ENCODE peak calls at places on chromosomes 3 and 15, in ten cellular contexts. Y is psoas muscle, S is body of pancreas, L is tibial nerve, U is GM12878, B is stomach, V is Peyer's patch, P is breast epithelium, G is neural progenitor cell, A is HL-60. O is an unnamed sample.
A peak's percentile ranks its signal among the peaks of the same experiment; 100 is the strongest.

GRCh38 chr3:174099724-174100123 is 702.2 kb downstream of the NLGN1 start:
- DNase-seq in P (no peak), L (no peak), A (no peak), G (no peak), V (no peak), B (no peak), S (no peak), U (no peak), Y (no peak), O (no peak)

GRCh38 chr3:196400331-196400730 is 31.9 kb downstream of the UBXN7 start:
- DNase-seq in P (no peak), U (no peak), Y (no peak), A (no peak), S (peak; percentile 62), B (no peak), L (no peak), V (no peak), G (no peak), O (no peak)

GRCh38 chr3:102979682-102980378 is 545.0 kb downstream of the ZPLD1 start:
- DNase-seq in A (no peak), V (no peak), U (no peak), P (peak; percentile 53), G (no peak), L (peak; percentile 67), B (peak; percentile 29), S (peak; percentile 94), Y (peak; percentile 78), O (peak; percentile 85)

GRCh38 chr3:107954845-107955244 is 136.0 kb downstream of the CD47 start:
- DNase-seq in V (no peak), P (no peak), G (no peak), A (peak; percentile 11), U (no peak), Y (no peak), L (no peak), B (no peak), S (no peak), O (no peak)

GRCh38 chr3:170862618-170863374 is 7.2 kb downstream of the RPL22L1 start:
- DNase-seq in A (no peak), S (no peak), L (no peak), B (no peak), G (no peak), V (no peak), Y (no peak), U (no peak), P (no peak), O (no peak)

GRCh38 chr15:101651753-101652097 is 456 bp downstream of the TM2D3 start:
- DNase-seq in U (no peak), S (no peak), Y (no peak), L (no peak), B (no peak), A (no peak), V (no peak), G (no peak), P (no peak), O (no peak)

GRCh38 chr3:177195941-177196472 is 1.3 kb downstream of the TBL1XR1 start:
- DNase-seq in A (peak; percentile 60), S (no peak), G (no peak), Y (no peak), V (no peak), U (no peak), L (no peak), P (no peak), B (no peak), O (peak; percentile 18)

GRCh38 chr15:98801234-98801561 is 152.9 kb downstream of the IGF1R start:
- DNase-seq in B (no peak), L (no peak), A (no peak), Y (no peak), P (no peak), V (no peak), S (no peak), U (no peak), G (peak; percentile 88), O (no peak)

GRCh38 chr3:15860014-15860934 is 62.5 kb upstream of the ANKRD28 start:
- DNase-seq in U (no peak), P (peak; percentile 22), S (peak; percentile 42), Y (peak; percentile 35), L (no peak), G (peak; percentile 74), V (peak; percentile 52), B (peak; percentile 29), A (peak; percentile 56), O (peak; percentile 72)

DNA sequence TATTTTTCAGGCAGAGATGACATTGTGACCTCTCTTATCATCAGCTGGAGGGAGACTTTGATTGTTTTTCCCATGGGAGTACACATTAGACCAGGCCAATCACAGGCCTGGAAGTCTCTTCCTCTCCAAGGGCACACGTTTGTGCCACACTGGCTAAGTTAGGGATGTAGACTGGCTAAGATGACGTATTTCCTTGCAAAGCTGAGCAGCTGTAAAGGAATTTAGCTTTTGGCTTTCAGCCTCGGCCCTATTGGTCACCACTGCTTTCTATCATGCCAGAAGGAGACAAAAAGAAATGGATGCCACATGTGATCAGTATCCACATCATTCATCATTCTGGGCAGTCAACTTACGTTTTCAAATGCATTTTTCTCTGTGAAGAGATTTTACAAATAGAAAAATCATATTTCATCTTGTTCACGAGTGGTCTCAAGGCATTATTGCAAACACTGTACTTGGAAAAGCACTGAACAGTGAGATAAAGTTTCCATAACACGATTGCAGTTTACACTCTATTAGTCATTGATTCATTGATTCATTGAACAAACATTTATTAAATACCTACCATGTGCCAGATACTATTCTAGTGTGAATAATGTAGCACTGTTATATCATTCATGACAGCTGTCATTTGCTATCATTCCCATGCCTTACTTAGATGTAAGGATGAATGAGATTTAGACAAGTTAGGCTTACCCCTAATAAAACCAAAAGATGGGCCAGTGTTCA is 27.0 kb upstream of the RNF7 start:
- DNase-seq in Y (no peak), B (no peak), V (no peak), A (no peak), U (no peak), P (no peak), G (no peak), S (no peak), L (no peak), O (no peak)
- H3K27ac ChIP-seq in Y (no peak overlapping the region), B (no peak overlapping the region), V (no peak overlapping the region), A (no peak overlapping the region), U (no peak overlapping the region), P (no peak overlapping the region), G (no peak overlapping the region), S (no peak overlapping the region), L (no peak overlapping the region), O (no peak overlapping the region)

GRCh38 chr15:45701108-45701507 is 66.3 kb downstream of the SQOR start:
- DNase-seq in G (no peak), V (no peak), U (no peak), B (no peak), S (no peak), Y (no peak), L (no peak), P (no peak), A (no peak), O (no peak)

GRCh38 chr15:45705510-45706473 is 71.0 kb downstream of the SQOR start:
- DNase-seq in V (peak; percentile 71), A (peak; percentile 74), B (peak; percentile 80), G (peak; percentile 91), L (peak; percentile 70), S (peak; percentile 80), P (peak; percentile 67), Y (peak; percentile 63), U (peak; percentile 63), O (peak; percentile 70)

GRCh38 chr15:45704329-45705249 is 69.8 kb downstream of the SQOR start:
- DNase-seq in B (no peak), S (no peak), Y (peak; percentile 31), U (no peak), P (no peak), L (no peak), G (peak; percentile 85), V (peak; percentile 52), A (no peak), O (peak; percentile 67)

GRCh38 chr15:45702041-45702440 is 67.2 kb downstream of the SQOR start:
- DNase-seq in P (no peak), S (peak; percentile 31), Y (no peak), G (no peak), U (no peak), V (no peak), L (no peak), A (no peak), B (peak; percentile 43), O (no peak)

GRCh38 chr15:45703670-45704328 is 69.0 kb downstream of the SQOR start:
- DNase-seq in B (no peak), V (no peak), U (no peak), G (peak; percentile 41), Y (no peak), A (no peak), S (no peak), L (no peak), P (no peak), O (no peak)
- TF ChIP-seq CTCF in B (no peak), V (no peak), U (peak; percentile 15), G (peak; percentile 51), Y (no peak), A (no peak), S (no peak), L (no peak), P (no peak), O (no peak)

DNA sequence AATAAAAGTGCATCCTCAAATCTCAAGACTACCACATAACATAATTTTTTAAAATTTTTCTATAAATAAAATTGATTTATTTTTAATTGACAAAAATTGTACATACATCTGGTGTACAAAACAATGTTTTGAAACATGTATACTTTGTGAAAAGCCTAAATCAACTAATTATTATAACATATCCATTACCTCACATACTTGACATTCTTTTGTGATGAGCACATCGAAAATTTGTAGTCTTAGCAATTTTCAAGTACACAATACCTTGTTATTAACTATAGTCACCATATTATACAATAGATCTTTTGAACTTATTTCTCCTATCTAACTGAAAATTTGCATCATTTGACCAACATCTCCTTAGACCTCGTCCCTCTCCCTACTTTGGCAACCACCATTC is 7.9 kb upstream of the WNT5A start:
- DNase-seq in U (no peak), G (no peak), Y (no peak), V (no peak), S (no peak), B (no peak), L (no peak), A (no peak), P (no peak), O (no peak)
- H3K4me3 ChIP-seq in U (no peak overlapping the region), G (no peak overlapping the region), Y (no peak overlapping the region), V (no peak overlapping the region), S (no peak overlapping the region), B (no peak overlapping the region), L (no peak overlapping the region), A (no peak overlapping the region), P (no peak overlapping the region), O (no peak overlapping the region)

GRCh38 chr15:72116680-72117447 is 1.1 kb downstream of the MYO9A start:
- DNase-seq in V (no peak), S (peak; percentile 28), G (peak; percentile 63), L (peak; percentile 23), Y (peak; percentile 25), P (peak; percentile 43), B (no peak), U (no peak), A (peak; percentile 15), O (peak; percentile 37)
- H3K27ac ChIP-seq in V (peak overlapping the region; percentile 93), S (peak overlapping the region; percentile 92), G (no peak overlapping the region), L (peak overlapping the region; percentile 96), Y (peak overlapping the region; percentile 95), P (peak overlapping the region; percentile 98), B (peak overlapping the region; percentile 93), U (peak overlapping the region; percentile 78), A (peak overlapping the region; percentile 77), O (peak overlapping the region; percentile 94)

GRCh38 chr3:140848675-140849074 is 93.0 kb upstream of the SLC25A36 start:
- DNase-seq in Y (no peak), L (no peak), A (no peak), G (no peak), V (no peak), P (no peak), B (no peak), U (no peak), S (no peak), O (no peak)
- TF ChIP-seq CTCF in Y (no peak), L (no peak), A (no peak), G (no peak), V (no peak), P (no peak), B (no peak), U (no peak), S (no peak), O (no peak)